ENCODE peak calls at places on chromosomes 13 and 19, in eight cellular contexts. H is anterior cingulate cortex, C is SK-N-DZ, M is aorta, J is GM23338, K is NCI-H774, G is gastrocnemius medialis, E is NCI-H460. U is an unnamed sample.

GRCh38 chr13:78599911-78600310 is 3.4 kb downstream of the POU4F1 start:
- DNase-seq in E (no peak), M (no peak), K (no peak), H (no peak), G (no peak), C (no peak), J (no peak), U (no peak)

GRCh38 chr19:41984961-41985360 is 9.1 kb downstream of the ATP1A3 start:
- DNase-seq in K (no peak), J (no peak), E (no peak), C (no peak), M (no peak), H (no peak), G (no peak), U (no peak)

GRCh38 chr19:29714371-29714952 is 599 bp downstream of the C19orf12 start:
- DNase-seq in J (no peak), G (peak; percentile 29), M (peak; percentile 56), C (no peak), E (no peak), H (no peak), K (no peak), U (no peak)

GRCh38 chr19:34676697-34677385 is at the start of gene SCGB2B2:
- DNase-seq in K (peak; percentile 86), E (peak; percentile 37), M (no peak), G (no peak), H (peak; percentile 94), J (peak; percentile 68), C (peak; percentile 91), U (peak; percentile 63)

GRCh38 chr19:7395793-7396192 is 47.1 kb downstream of the ARHGEF18 start:
- DNase-seq in J (no peak), K (no peak), M (no peak), C (no peak), E (no peak), G (no peak), H (no peak), U (no peak)

GRCh38 chr13:43180837-43181236 is 157.5 kb downstream of the DNAJC15 start:
- DNase-seq in M (no peak), C (no peak), E (no peak), G (no peak), K (no peak), H (no peak), J (peak; percentile 15), U (no peak)

GRCh38 chr19:18109731-18110671 is 12.4 kb downstream of the MAST3 start:
- DNase-seq in E (no peak), K (peak; percentile 14), M (peak; percentile 73), G (no peak), H (peak; percentile 45), C (no peak), J (peak; percentile 75), U (peak; percentile 49)

GRCh38 chr19:46392252-46392801 is 21.0 kb downstream of the CCDC8 start:
- DNase-seq in K (no peak), E (no peak), M (peak; percentile 58), G (no peak), C (no peak), H (no peak), J (no peak), U (no peak)

GRCh38 chr19:12784394-12784870 is 6.9 kb upstream of the JUNB start:
- DNase-seq in C (no peak), M (no peak), E (no peak), H (no peak), J (no peak), K (no peak), G (no peak), U (no peak)

GRCh38 chr13:114019367-114019766 is 45.5 kb upstream of the C13orf46 start:
- DNase-seq in E (no peak), J (peak; percentile 47), K (no peak), M (no peak), C (peak; percentile 24), H (no peak), G (no peak), U (no peak)

GRCh38 chr13:91185294-91185863 is 162.1 kb upstream of the MIR17HG start:
- DNase-seq in G (no peak), E (peak; percentile 26), K (no peak), M (no peak), J (peak; percentile 28), H (no peak), C (peak; percentile 62), U (peak; percentile 10)

GRCh38 chr13:50319603-50320296 is 304.5 kb downstream of the KCNRG start:
- DNase-seq in K (no peak), J (no peak), H (no peak), C (no peak), G (no peak), E (peak; percentile 26), M (no peak), U (no peak)

GRCh38 chr13:104318121-104318520 is 1251.9 kb upstream of the SLC10A2 start:
- DNase-seq in H (no peak), G (no peak), J (peak; percentile 15), K (no peak), M (no peak), E (peak; percentile 16), C (peak; percentile 39), U (peak; percentile 8)

GRCh38 chr19:8224394-8225145 is 15.4 kb downstream of the CERS4 start:
- DNase-seq in J (no peak), K (no peak), M (no peak), C (no peak), G (peak; percentile 65), H (no peak), E (no peak), U (no peak)

GRCh38 chr13:41610426-41610825 is 153.1 kb downstream of the RGCC start:
- DNase-seq in M (no peak), H (no peak), J (no peak), E (no peak), K (no peak), G (peak; percentile 31), C (no peak), U (no peak)

GRCh38 chr19:45275370-45275971 is 24.4 kb downstream of the MARK4 start:
- DNase-seq in E (no peak), G (no peak), J (no peak), C (no peak), H (no peak), M (no peak), K (no peak), U (no peak)

GRCh38 chr19:38679839-38680238 is 32.4 kb downstream of the ACTN4 start:
- DNase-seq in K (no peak), J (no peak), M (no peak), C (no peak), G (no peak), E (no peak), H (no peak), U (no peak)

GRCh38 chr19:51354742-51355148 is 11.4 kb downstream of the ETFB start:
- DNase-seq in G (no peak), M (no peak), K (no peak), E (no peak), H (peak; percentile 19), J (peak; percentile 81), C (peak; percentile 63), U (no peak)

GRCh38 chr13:23637813-23638212 is 67.6 kb downstream of the TNFRSF19 start:
- DNase-seq in C (no peak), E (no peak), G (no peak), K (no peak), J (peak; percentile 61), M (no peak), H (no peak), U (no peak)

GRCh38 chr13:76019421-76020044 is 383.4 kb downstream of the LMO7 start:
- DNase-seq in K (no peak), E (peak; percentile 9), H (peak; percentile 29), G (no peak), J (peak; percentile 88), M (no peak), C (peak; percentile 18), U (no peak)

GRCh38 chr19:46351241-46352041 is 4.6 kb downstream of the PPP5C start:
- DNase-seq in J (peak; percentile 27), E (no peak), G (peak; percentile 33), K (no peak), H (no peak), C (no peak), M (peak; percentile 89), U (no peak)

GRCh38 chr19:50893047-50893737 is 18.0 kb downstream of the KLK4 start:
- DNase-seq in C (peak; percentile 52), K (no peak), M (no peak), G (no peak), J (peak; percentile 71), E (no peak), H (no peak), U (no peak)